ENCODE peak calls at places on chromosomes 4 and X, in four cellular contexts. One of them, this sample, is unnamed.

GRCh38 chr4:169791527-169792156 is 33.9 kb upstream of the HPF1 start:
- DNase-seq in K562: peak
- DNase-seq in HepG2: peak
- DNase-seq in H1: peak
- DNase-seq in this sample: no peak

GRCh38 chr4:144645102-144645469 is 870 bp upstream of the HHIP start:
- DNase-seq in K562: no peak
- DNase-seq in HepG2: no peak
- DNase-seq in H1: no peak
- DNase-seq in this sample: no peak

GRCh38 chr4:77586953-77587383 is 18.7 kb upstream of the CXCL13 start:
- DNase-seq in K562: no peak
- DNase-seq in HepG2: no peak
- DNase-seq in H1: no peak
- DNase-seq in this sample: peak

GRCh38 chrX:99353412-99353811 is 1056.7 kb downstream of the PCDH19 start:
- DNase-seq in K562: no peak
- DNase-seq in HepG2: peak
- DNase-seq in H1: no peak
- DNase-seq in this sample: no peak

GRCh38 chr4:73704314-73705055 is 35.9 kb upstream of the CXCL8 start:
- DNase-seq in K562: peak
- DNase-seq in HepG2: peak
- DNase-seq in H1: no peak
- DNase-seq in this sample: no peak

GRCh38 chr4:26885912-26886274 is 25.3 kb downstream of the STIM2 start:
- DNase-seq in K562: no peak
- DNase-seq in HepG2: no peak
- DNase-seq in H1: no peak
- DNase-seq in this sample: peak

GRCh38 chr4:69601065-69601464 is 38.4 kb downstream of the UGT2A2 start:
- DNase-seq in K562: no peak
- DNase-seq in HepG2: no peak
- DNase-seq in H1: no peak
- DNase-seq in this sample: no peak

GRCh38 chr4:1072830-1073446 is 40.4 kb downstream of the RNF212 start:
- DNase-seq in K562: peak
- DNase-seq in HepG2: peak
- DNase-seq in H1: peak
- DNase-seq in this sample: no peak

GRCh38 chrX:135416546-135416945 is 5.2 kb upstream of the SMIM10L2A start:
- DNase-seq in K562: no peak
- DNase-seq in HepG2: no peak
- DNase-seq in H1: no peak
- DNase-seq in this sample: no peak

GRCh38 chrX:108735087-108735679 is 1.2 kb downstream of the IRS4 start:
- DNase-seq in K562: no peak
- DNase-seq in HepG2: no peak
- DNase-seq in H1: peak
- DNase-seq in this sample: no peak

GRCh38 chrX:32985544-32985943 is 225.8 kb downstream of the DMD start:
- DNase-seq in K562: no peak
- DNase-seq in HepG2: no peak
- DNase-seq in H1: no peak
- DNase-seq in this sample: no peak

GRCh38 chr4:123699823-123700822 is 303.5 kb downstream of the SPRY1 start:
- DNase-seq in K562: no peak
- DNase-seq in HepG2: peak
- DNase-seq in H1: no peak
- DNase-seq in this sample: no peak

GRCh38 chrX:39813631-39814246 is 284.0 kb downstream of the BCOR start:
- DNase-seq in K562: no peak
- DNase-seq in HepG2: no peak
- DNase-seq in H1: no peak
- DNase-seq in this sample: no peak

GRCh38 chr4:183960021-183960420 is 54.9 kb downstream of the STOX2 start:
- DNase-seq in K562: peak
- DNase-seq in HepG2: no peak
- DNase-seq in H1: peak
- DNase-seq in this sample: no peak

GRCh38 chrX:68889244-68889643 is 60.4 kb downstream of the EFNB1 start:
- DNase-seq in K562: no peak
- DNase-seq in HepG2: no peak
- DNase-seq in H1: no peak
- DNase-seq in this sample: no peak

GRCh38 chr4:28229092-28229491 is 1368.5 kb downstream of the STIM2 start:
- DNase-seq in K562: no peak
- DNase-seq in HepG2: no peak
- DNase-seq in H1: no peak
- DNase-seq in this sample: no peak

GRCh38 chrX:124328765-124329164 is 3.7 kb upstream of the TEX13D start:
- DNase-seq in K562: no peak
- DNase-seq in HepG2: no peak
- DNase-seq in H1: no peak
- DNase-seq in this sample: no peak

GRCh38 chr4:165312506-165312905 is 15.0 kb upstream of the MSMO1 start:
- DNase-seq in K562: no peak
- DNase-seq in HepG2: no peak
- DNase-seq in H1: no peak
- DNase-seq in this sample: no peak

GRCh38 chr4:7138223-7139166 is 53.8 kb upstream of the SORCS2 start:
- DNase-seq in K562: no peak
- DNase-seq in HepG2: no peak
- DNase-seq in H1: no peak
- DNase-seq in this sample: no peak

GRCh38 chr4:149815743-149816142 is at the start of gene IQCM:
- DNase-seq in K562: no peak
- DNase-seq in HepG2: no peak
- DNase-seq in H1: no peak
- DNase-seq in this sample: no peak

GRCh38 chr4:60034371-60034770 is 1165.8 kb upstream of the ADGRL3 start:
- DNase-seq in K562: no peak
- DNase-seq in HepG2: no peak
- DNase-seq in H1: no peak
- DNase-seq in this sample: no peak
- TF ChIP-seq YY1 in K562: no peak
- TF ChIP-seq YY1 in HepG2: no peak
- TF ChIP-seq YY1 in H1: no peak
- TF ChIP-seq YY1 in this sample: no peak

GRCh38 chr4:127856485-127857447 is 23.9 kb upstream of the PLK4 start:
- DNase-seq in K562: no peak
- DNase-seq in HepG2: no peak
- DNase-seq in H1: no peak
- DNase-seq in this sample: peak
- TF ChIP-seq BRCA1 in K562: no peak
- TF ChIP-seq BRCA1 in HepG2: no peak
- TF ChIP-seq BRCA1 in H1: no peak
- TF ChIP-seq BRCA1 in this sample: no peak

DNA sequence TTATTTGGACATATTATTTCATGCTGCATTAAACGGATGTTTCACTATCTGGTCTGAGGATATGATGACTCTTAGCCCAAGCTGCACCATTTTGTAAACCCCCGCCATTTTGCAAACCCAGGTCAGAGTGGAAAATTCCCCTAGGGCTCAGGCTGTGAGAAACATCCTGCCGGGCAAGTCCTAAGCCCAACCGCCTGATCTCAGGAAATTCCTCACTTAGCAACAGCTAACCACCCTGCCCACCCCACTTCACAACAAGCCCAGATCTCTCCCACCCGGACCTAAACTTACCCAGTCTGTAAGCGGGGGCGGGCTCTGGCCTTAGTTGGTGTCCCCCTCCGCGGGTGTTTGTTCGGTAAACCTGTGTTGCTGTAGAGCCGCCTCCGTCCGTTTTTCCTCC is 2747.1 kb downstream of the PCDH7 start:
- DNase-seq in K562: no peak
- DNase-seq in HepG2: no peak
- DNase-seq in H1: peak
- DNase-seq in this sample: no peak
- TF ChIP-seq YY1 in K562: no peak
- TF ChIP-seq YY1 in HepG2: no peak
- TF ChIP-seq YY1 in H1: peak
- TF ChIP-seq YY1 in this sample: no peak

GRCh38 chrX:130545796-130546195 is 144.0 kb downstream of the RBMX2 start:
- DNase-seq in K562: no peak
- DNase-seq in HepG2: no peak
- DNase-seq in H1: no peak
- DNase-seq in this sample: no peak

GRCh38 chrX:130543603-130544002 is 141.8 kb downstream of the RBMX2 start:
- DNase-seq in K562: no peak
- DNase-seq in HepG2: no peak
- DNase-seq in H1: no peak
- DNase-seq in this sample: no peak

DNA sequence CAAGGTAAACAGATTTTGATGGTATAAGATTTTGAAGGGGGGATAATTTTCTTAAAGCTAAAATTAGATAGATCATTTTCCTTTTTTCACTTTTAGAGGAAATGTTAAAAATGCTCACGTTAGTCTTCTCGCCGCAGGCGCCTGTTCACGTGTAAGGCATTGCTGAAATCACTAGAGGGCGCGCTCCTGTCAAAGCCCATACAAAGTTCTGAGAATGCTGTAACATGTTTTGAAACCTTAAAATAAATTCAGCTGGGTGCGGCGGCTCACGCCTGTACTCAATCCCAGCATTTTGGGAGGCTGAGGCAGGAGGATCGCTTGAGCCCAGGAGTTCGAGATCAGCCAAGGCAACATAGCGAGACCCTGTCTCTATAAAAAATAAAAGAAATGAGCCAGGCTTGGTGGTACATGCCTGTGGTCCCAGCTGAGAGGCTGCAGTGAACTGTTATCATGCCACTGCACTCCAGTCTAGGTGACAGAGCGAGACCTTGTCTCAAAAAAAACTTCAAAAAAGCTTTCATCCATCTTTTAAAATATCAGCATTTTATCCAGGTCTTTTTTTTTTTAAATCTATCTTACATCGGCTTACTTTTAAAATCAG is 138.0 kb downstream of the RBMX2 start:
- DNase-seq in K562: peak
- DNase-seq in HepG2: peak
- DNase-seq in H1: peak
- DNase-seq in this sample: no peak
- TF ChIP-seq BRCA1 in K562: no peak
- TF ChIP-seq BRCA1 in HepG2: no peak
- TF ChIP-seq BRCA1 in H1: no peak
- TF ChIP-seq BRCA1 in this sample: no peak

GRCh38 chr4:148376151-148376550 is 66.1 kb downstream of the NR3C2 start:
- DNase-seq in K562: no peak
- DNase-seq in HepG2: peak
- DNase-seq in H1: no peak
- DNase-seq in this sample: no peak
- TF ChIP-seq YY1 in K562: no peak
- TF ChIP-seq YY1 in HepG2: no peak
- TF ChIP-seq YY1 in H1: no peak
- TF ChIP-seq YY1 in this sample: no peak

DNA sequence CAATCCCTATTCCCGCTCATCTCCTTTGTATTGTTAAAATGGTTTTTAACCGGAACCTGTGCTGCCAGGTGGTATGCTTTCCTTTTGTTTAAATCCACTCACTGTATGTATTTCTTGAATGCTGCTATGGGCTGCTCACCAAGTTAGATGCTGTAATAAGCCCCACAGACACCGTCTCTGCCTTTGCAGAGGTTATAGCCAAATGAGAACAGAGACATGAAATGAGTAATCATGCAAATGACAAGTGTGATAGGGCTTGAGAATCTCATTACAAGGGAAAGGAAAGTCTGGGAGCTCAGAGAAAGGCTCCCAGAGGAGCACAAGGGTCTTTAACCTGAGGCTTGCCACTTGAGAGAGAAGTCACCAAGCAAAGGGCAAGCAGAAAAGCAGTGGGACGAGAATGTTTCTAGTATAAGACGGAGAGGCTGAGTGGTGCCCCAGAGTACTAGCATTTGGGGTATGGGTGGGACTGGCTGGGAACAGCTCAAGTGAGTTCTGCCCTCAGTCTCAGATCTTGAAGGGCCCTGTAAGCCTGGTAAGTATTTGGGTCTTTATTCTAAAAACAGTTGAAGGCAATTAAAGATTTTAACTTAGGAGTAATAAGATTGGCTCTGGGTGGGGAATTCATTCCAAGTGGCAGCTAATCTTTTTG is 110.8 kb upstream of the H2AZ1 start:
- DNase-seq in K562: no peak
- DNase-seq in HepG2: no peak
- DNase-seq in H1: no peak
- DNase-seq in this sample: no peak
- TF ChIP-seq BRCA1 in K562: no peak
- TF ChIP-seq BRCA1 in HepG2: no peak
- TF ChIP-seq BRCA1 in H1: no peak
- TF ChIP-seq BRCA1 in this sample: no peak

DNA sequence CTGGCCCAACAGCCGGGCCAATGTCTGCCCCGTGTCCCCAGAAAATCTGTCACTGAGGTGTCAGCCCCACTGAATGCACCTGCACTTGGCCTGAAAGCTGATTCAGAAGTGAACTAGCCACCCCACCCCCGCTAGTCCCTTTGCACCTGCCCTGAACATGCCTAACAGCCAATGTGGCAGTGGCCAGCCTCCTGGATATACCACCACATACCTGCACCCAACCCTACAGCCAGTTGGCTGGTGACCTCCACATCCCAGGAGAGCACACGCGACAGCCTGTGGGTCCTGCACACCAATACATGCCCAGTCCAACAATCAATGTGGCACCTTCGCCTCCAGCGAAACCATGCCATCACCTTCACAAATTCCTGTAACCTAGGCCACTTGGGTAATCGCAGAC is 116.7 kb downstream of the GALNTL6 start:
- DNase-seq in K562: no peak
- DNase-seq in HepG2: no peak
- DNase-seq in H1: no peak
- DNase-seq in this sample: no peak
- TF ChIP-seq YY1 in K562: no peak
- TF ChIP-seq YY1 in HepG2: no peak
- TF ChIP-seq YY1 in H1: no peak
- TF ChIP-seq YY1 in this sample: no peak

DNA sequence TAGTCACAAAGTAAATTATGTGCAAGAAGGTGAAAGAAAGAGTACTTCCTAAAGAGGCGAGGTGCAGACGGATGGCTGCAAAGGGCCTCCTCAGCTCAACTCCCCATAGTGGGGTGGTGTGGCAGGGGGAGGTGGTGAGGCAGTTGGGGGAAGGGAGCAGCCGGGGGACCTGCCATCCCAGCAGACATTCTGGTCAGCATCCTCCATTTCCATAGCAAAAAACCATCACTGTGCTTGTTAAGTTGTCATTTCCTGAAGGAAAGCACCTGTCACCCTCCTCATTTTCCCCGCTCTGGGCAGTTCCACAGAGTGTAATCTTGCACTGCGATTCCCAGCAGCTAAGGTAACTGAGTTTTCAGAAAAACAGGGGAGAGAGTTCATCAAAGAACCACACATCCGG is 51.5 kb downstream of the TSPAN5 start:
- DNase-seq in K562: no peak
- DNase-seq in HepG2: no peak
- DNase-seq in H1: no peak
- DNase-seq in this sample: no peak
- TF ChIP-seq BRCA1 in K562: no peak
- TF ChIP-seq BRCA1 in HepG2: no peak
- TF ChIP-seq BRCA1 in H1: no peak
- TF ChIP-seq BRCA1 in this sample: no peak

GRCh38 chr4:3637326-3638016 is 105.2 kb upstream of the LRPAP1 start:
- DNase-seq in K562: no peak
- DNase-seq in HepG2: no peak
- DNase-seq in H1: no peak
- DNase-seq in this sample: no peak
- TF ChIP-seq YY1 in K562: no peak
- TF ChIP-seq YY1 in HepG2: no peak
- TF ChIP-seq YY1 in H1: no peak
- TF ChIP-seq YY1 in this sample: no peak

This sample was measured in GM12878.